ENCODE peak calls at places on chromosome 22, in six cellular contexts. R is cardiac fibroblast, N is hippocampal formation, W is NCI-H2171, G is frontal cortex, U is WTC11. A is an unnamed sample.

GRCh38 chr22:43824724-43825485 is 12.8 kb upstream of the EFCAB6 start:
- DNase-seq in N (no peak), R (no peak), G (no peak), U (no peak), W (no peak), A (no peak)

GRCh38 chr22:50298937-50299656 is 8.3 kb downstream of the PLXNB2 start:
- DNase-seq in N (no peak), R (no peak), W (no peak), U (no peak), G (peak), A (no peak)

GRCh38 chr22:17303840-17304779 is 65.2 kb upstream of the CECR2 start:
- DNase-seq in R (no peak), N (no peak), U (no peak), G (no peak), W (no peak), A (no peak)

GRCh38 chr22:41417622-41418390 is 28.8 kb downstream of the TOB2 start:
- DNase-seq in U (no peak), W (no peak), R (peak), N (peak), G (peak), A (no peak)

GRCh38 chr22:39314251-39314971 is 5.0 kb downstream of the RPL3 start:
- DNase-seq in W (no peak), N (no peak), R (no peak), G (no peak), U (no peak), A (no peak)

GRCh38 chr22:33811208-33811607 is 109.1 kb downstream of the LARGE1 start:
- DNase-seq in R (no peak), W (no peak), G (no peak), N (no peak), U (no peak), A (no peak)

GRCh38 chr22:42296381-42296853 is 26.0 kb upstream of the TCF20 start:
- DNase-seq in R (no peak), U (peak), G (peak), N (peak), W (peak), A (peak)

GRCh38 chr22:32842486-32842885 is 41.0 kb downstream of the TIMP3 start:
- DNase-seq in N (no peak), R (no peak), U (no peak), W (no peak), G (no peak), A (no peak)

GRCh38 chr22:20484948-20485683 is 10.5 kb downstream of the KLHL22 start:
- DNase-seq in U (no peak), W (no peak), R (no peak), N (no peak), G (no peak), A (no peak)

GRCh38 chr22:30923168-30923900 is 45.2 kb downstream of the MORC2 start:
- DNase-seq in R (no peak), U (no peak), G (no peak), W (no peak), N (no peak), A (no peak)